ENCODE peak calls at places on chromosomes 4 and X, in four cellular contexts. X is H9, N is dorsolateral prefrontal cortex, P is ACHN. L is an unnamed sample.
A peak's percentile ranks its signal among the peaks of the same experiment; 100 is the strongest.

GRCh38 chr4:53233396-53233795 is 132.5 kb downstream of the SCFD2 start:
- DNase-seq in X (no peak), P (no peak), N (no peak), L (no peak)

GRCh38 chr4:140704964-140705363 is 51.2 kb downstream of the TBC1D9 start:
- DNase-seq in N (no peak), P (no peak), X (no peak), L (no peak)

GRCh38 chr4:176561368-176561767 is 231.4 kb downstream of the VEGFC start:
- DNase-seq in P (no peak), X (no peak), N (no peak), L (no peak)

GRCh38 chrX:40099046-40099968 is 1.5 kb upstream of the BCOR start:
- DNase-seq in X (peak; percentile 79), N (no peak), P (peak; percentile 41), L (no peak)

GRCh38 chrX:17859609-17860178 is 1.4 kb downstream of the RAI2 start:
- DNase-seq in P (no peak), N (no peak), X (no peak), L (peak; percentile 52)

GRCh38 chrX:123206222-123206621 is 22.1 kb downstream of the GRIA3 start:
- DNase-seq in X (no peak), N (no peak), P (no peak), L (no peak)

GRCh38 chr4:17236686-17237085 is 275.2 kb downstream of the QDPR start:
- DNase-seq in X (no peak), N (no peak), P (no peak), L (no peak)

GRCh38 chr4:21830272-21830671 is 118.3 kb downstream of the KCNIP4 start:
- DNase-seq in N (no peak), X (no peak), P (no peak), L (no peak)

GRCh38 chr4:99946346-99947189 is at the start of gene DNAJB14:
- DNase-seq in P (peak; percentile 78), N (peak; percentile 56), X (peak; percentile 80), L (peak; percentile 33)

GRCh38 chr4:21726255-21726815 is 222.2 kb downstream of the KCNIP4 start:
- DNase-seq in N (no peak), P (no peak), X (no peak), L (no peak)

GRCh38 chr4:153151535-153152452 is 52.4 kb upstream of the TRIM2 start:
- DNase-seq in N (peak; percentile 81), P (peak; percentile 65), X (peak; percentile 91), L (peak; percentile 76)

GRCh38 chrX:97766496-97767095 is 882.9 kb downstream of the RPA4 start:
- DNase-seq in X (no peak), N (no peak), P (no peak), L (no peak)